ENCODE peak calls at places on chromosome 1, in ten cellular contexts. G is stimulated activated naive CD8-positive, alpha-beta T cell treated with anti-CD3 and anti-CD28 coated beads, Interleukin-15, Interleukin-2, amounts not matched to agents 100 U/mL and 50 U/mL, for 24 hours; U is effector memory CD8-positive, alpha-beta T cell; W is cardiac fibroblast; B is SK-N-SH; I is M059J; K is stimulated activated CD4-positive, alpha-beta T cell treated with anti-CD3 and anti-CD28 coated beads, TNF-alpha, amount 100 ng/mL, for 4 hours; H is NCI-H1436 treated with DMSO at 0.1 percent for 48 hours; M is progenitor cell of endocrine pancreas; Y is GM12865. T is an unnamed sample.

GRCh38 chr1:190497561-190497960 is 19.9 kb upstream of the BRINP3 start:
- DNase-seq in G (no peak), U (no peak), W (no peak), B (no peak), I (no peak), K (no peak), H (no peak), M (no peak), Y (no peak), T (no peak)

GRCh38 chr1:171796592-171796991 is 15.1 kb downstream of the METTL13 start:
- DNase-seq in G (no peak), U (no peak), W (no peak), B (no peak), I (no peak), K (no peak), H (no peak), M (no peak), Y (no peak), T (no peak)

GRCh38 chr1:19456915-19457554 is 28.3 kb downstream of the CAPZB start:
- DNase-seq in G (no peak), U (no peak), W (no peak), B (no peak), I (no peak), K (no peak), H (no peak), M (no peak), Y (no peak), T (no peak)

GRCh38 chr1:169495050-169495740 is 9.5 kb upstream of the SLC19A2 start:
- DNase-seq in G (no peak), U (no peak), W (peak; percentile 41), B (no peak), I (peak; percentile 33), K (no peak), H (no peak), M (no peak), Y (no peak), T (no peak)

GRCh38 chr1:31144442-31144841 is 78.9 kb upstream of the PUM1 start:
- DNase-seq in G (no peak), U (no peak), W (no peak), B (no peak), I (no peak), K (no peak), H (no peak), M (no peak), Y (no peak), T (no peak)

GRCh38 chr1:31733389-31734219 is 29.8 kb upstream of the COL16A1 start:
- DNase-seq in G (no peak), U (no peak), W (no peak), B (peak; percentile 89), I (no peak), K (no peak), H (no peak), M (no peak), Y (no peak), T (no peak)

GRCh38 chr1:211731456-211732275 is 56.2 kb upstream of the NEK2 start:
- DNase-seq in G (no peak), U (no peak), W (no peak), B (no peak), I (no peak), K (no peak), H (no peak), M (no peak), Y (no peak), T (no peak)

GRCh38 chr1:58854576-58854975 is 70.7 kb upstream of the JUN start:
- DNase-seq in G (no peak), U (no peak), W (no peak), B (no peak), I (no peak), K (no peak), H (no peak), M (no peak), Y (peak; percentile 55), T (no peak)

GRCh38 chr1:27981146-27981545 is 21.4 kb downstream of the XKR8 start:
- DNase-seq in G (no peak), U (no peak), W (no peak), B (no peak), I (no peak), K (no peak), H (no peak), M (no peak), Y (no peak), T (no peak)

GRCh38 chr1:25040122-25040685 is 110.1 kb upstream of the RUNX3 start:
- DNase-seq in G (no peak), U (no peak), W (no peak), B (no peak), I (no peak), K (no peak), H (no peak), M (no peak), Y (no peak), T (no peak)

GRCh38 chr1:53567458-53568250 is 108.5 kb downstream of the DMRTB1 start:
- DNase-seq in G (no peak), U (no peak), W (no peak), B (no peak), I (no peak), K (no peak), H (no peak), M (no peak), Y (no peak), T (no peak)

GRCh38 chr1:61502011-61502410 is 222.9 kb downstream of the TM2D1 start:
- DNase-seq in G (no peak), U (no peak), W (no peak), B (no peak), I (no peak), K (no peak), H (no peak), M (no peak), Y (no peak), T (no peak)

GRCh38 chr1:175188936-175189335 is 3.6 kb downstream of the KIAA0040 start:
- DNase-seq in G (peak; percentile 58), U (peak; percentile 6), W (no peak), B (no peak), I (no peak), K (peak; percentile 33), H (no peak), M (no peak), Y (peak; percentile 83), T (peak; percentile 59)

T was measured in activated naive CD8-positive, alpha-beta T cell treated with anti-CD3 and anti-CD28 coated beads for 36 hours.